ENCODE peak calls at places on chromosomes 7 and 10, in six cellular contexts. O is brain microvascular endothelial cell, U is hepatocyte, Y is AG04450, C is WTC11, W is kidney. V is an unnamed sample.

GRCh38 chr10:126092806-126093205 is 196.4 kb downstream of the FANK1 start:
- DNase-seq in O (no peak), U (no peak), Y (no peak), C (no peak), W (no peak), V (no peak)

GRCh38 chr10:95502377-95502776 is 58.8 kb downstream of the SORBS1 start:
- DNase-seq in O (no peak), U (no peak), Y (no peak), C (no peak), W (no peak), V (no peak)

GRCh38 chr7:143882020-143882610 is 19.9 kb downstream of the TCAF1 start:
- DNase-seq in O (peak), U (peak), Y (no peak), C (peak), W (peak), V (no peak)

GRCh38 chr7:51350195-51350896 is 33.7 kb upstream of the COBL start:
- DNase-seq in O (peak), U (peak), Y (no peak), C (no peak), W (no peak), V (no peak)

GRCh38 chr7:6160191-6160623 is 112.2 kb downstream of the CYTH3 start:
- DNase-seq in O (peak), U (peak), Y (peak), C (peak), W (peak), V (no peak)

GRCh38 chr7:44046321-44047061 is 2.0 kb downstream of the DBNL start:
- DNase-seq in O (no peak), U (no peak), Y (no peak), C (no peak), W (no peak), V (no peak)

GRCh38 chr10:99661370-99661749 is 2.1 kb downstream of the ENTPD7 start:
- DNase-seq in O (peak), U (peak), Y (peak), C (no peak), W (no peak), V (no peak)

GRCh38 chr7:85023066-85023687 is 163.7 kb downstream of the SEMA3D start:
- DNase-seq in O (peak), U (peak), Y (peak), C (no peak), W (no peak), V (no peak)

GRCh38 chr10:29870522-29871044 is 188.8 kb downstream of the JCAD start:
- DNase-seq in O (no peak), U (no peak), Y (no peak), C (no peak), W (no peak), V (no peak)

GRCh38 chr10:104197364-104197763 is 34.8 kb downstream of the CFAP43 start:
- DNase-seq in O (no peak), U (peak), Y (no peak), C (no peak), W (no peak), V (no peak)

GRCh38 chr10:111944331-111944730 is 239.2 kb downstream of the GPAM start:
- DNase-seq in O (no peak), U (no peak), Y (no peak), C (peak), W (peak), V (no peak)

GRCh38 chr10:63071145-63071544 is 62.0 kb upstream of the NRBF2 start:
- DNase-seq in O (no peak), U (no peak), Y (no peak), C (no peak), W (no peak), V (no peak)

GRCh38 chr10:43203491-43204393 is 63.1 kb downstream of the RASGEF1A start:
- DNase-seq in O (no peak), U (peak), Y (no peak), C (peak), W (peak), V (peak)

GRCh38 chr7:5589819-5590595 is 166.4 kb upstream of the TNRC18 start:
- DNase-seq in O (no peak), U (no peak), Y (no peak), C (no peak), W (no peak), V (no peak)

GRCh38 chr7:80967536-80968297 is 48.9 kb upstream of the SEMA3C start:
- DNase-seq in O (no peak), U (no peak), Y (no peak), C (no peak), W (no peak), V (no peak)

GRCh38 chr7:158815471-158816128 is 13.7 kb downstream of the ESYT2 start:
- DNase-seq in O (no peak), U (no peak), Y (no peak), C (no peak), W (no peak), V (no peak)

GRCh38 chr10:75062191-75062849 is 49.1 kb upstream of the SAMD8 start:
- DNase-seq in O (no peak), U (no peak), Y (no peak), C (no peak), W (no peak), V (no peak)

GRCh38 chr10:5659702-5660528 is 6.5 kb downstream of the ASB13 start:
- DNase-seq in O (peak), U (peak), Y (peak), C (no peak), W (peak), V (no peak)

GRCh38 chr10:64091889-64092288 is 570.7 kb downstream of the REEP3 start:
- DNase-seq in O (peak), U (peak), Y (no peak), C (peak), W (no peak), V (no peak)

GRCh38 chr7:142870575-142871259 is 14.8 kb downstream of the TRPV6 start:
- DNase-seq in O (no peak), U (no peak), Y (no peak), C (no peak), W (no peak), V (no peak)

GRCh38 chr7:26784118-26784517 is 80.3 kb downstream of the SKAP2 start:
- DNase-seq in O (no peak), U (no peak), Y (no peak), C (no peak), W (no peak), V (no peak)

GRCh38 chr7:117008849-117009531 is 55.7 kb downstream of the ST7 start:
- DNase-seq in O (peak), U (no peak), Y (no peak), C (no peak), W (no peak), V (no peak)

GRCh38 chr10:117678106-117678505 is 135.6 kb downstream of the EMX2 start:
- DNase-seq in O (peak), U (no peak), Y (no peak), C (no peak), W (no peak), V (no peak)

GRCh38 chr7:82762880-82763279 is 319.3 kb upstream of the CACNA2D1 start:
- DNase-seq in O (no peak), U (no peak), Y (no peak), C (no peak), W (no peak), V (no peak)

GRCh38 chr7:135976312-135977019 is 693 bp downstream of the MTPN start:
- DNase-seq in O (no peak), U (peak), Y (no peak), C (peak), W (no peak), V (no peak)

GRCh38 chr7:74097937-74098614 is 14.5 kb downstream of the LIMK1 start:
- DNase-seq in O (peak), U (peak), Y (peak), C (no peak), W (no peak), V (no peak)

GRCh38 chr10:68194290-68194689 is 37.6 kb downstream of the ATOH7 start:
- DNase-seq in O (no peak), U (no peak), Y (no peak), C (no peak), W (no peak), V (no peak)

GRCh38 chr10:108453166-108453565 is 1288.7 kb upstream of the SORCS1 start:
- DNase-seq in O (no peak), U (no peak), Y (no peak), C (no peak), W (no peak), V (no peak)

GRCh38 chr10:78910886-78911285 is 157.9 kb upstream of the ZMIZ1 start:
- DNase-seq in O (no peak), U (no peak), Y (no peak), C (no peak), W (no peak), V (no peak)

GRCh38 chr7:41869091-41869490 is 166.2 kb upstream of the INHBA start:
- DNase-seq in O (no peak), U (no peak), Y (no peak), C (no peak), W (no peak), V (no peak)

GRCh38 chr7:23335141-23335540 is 36.0 kb downstream of the MALSU1 start:
- DNase-seq in O (no peak), U (no peak), Y (no peak), C (no peak), W (no peak), V (no peak)

GRCh38 chr7:158447206-158448171 is 140.1 kb downstream of the PTPRN2 start:
- DNase-seq in O (no peak), U (no peak), Y (no peak), C (no peak), W (peak), V (no peak)

GRCh38 chr7:39691821-39692220 is 68.4 kb downstream of the RALA start:
- DNase-seq in O (peak), U (no peak), Y (no peak), C (no peak), W (no peak), V (no peak)

GRCh38 chr10:50512214-50512595 is 111.6 kb downstream of the SGMS1 start:
- DNase-seq in O (no peak), U (no peak), Y (no peak), C (no peak), W (no peak), V (no peak)

GRCh38 chr10:121221991-121222390 is 370.8 kb downstream of the WDR11 start:
- DNase-seq in O (no peak), U (no peak), Y (no peak), C (peak), W (no peak), V (no peak)
- TF ChIP-seq CTCF in O (no peak), U (no peak), Y (no peak), C (no peak), W (no peak), V (no peak)

GRCh38 chr7:30352169-30352568 is 67.8 kb downstream of the ZNRF2 start:
- DNase-seq in O (no peak), U (no peak), Y (no peak), C (no peak), W (no peak), V (no peak)
- TF ChIP-seq CTCF in O (no peak), U (no peak), Y (no peak), C (no peak), W (no peak), V (peak)

DNA sequence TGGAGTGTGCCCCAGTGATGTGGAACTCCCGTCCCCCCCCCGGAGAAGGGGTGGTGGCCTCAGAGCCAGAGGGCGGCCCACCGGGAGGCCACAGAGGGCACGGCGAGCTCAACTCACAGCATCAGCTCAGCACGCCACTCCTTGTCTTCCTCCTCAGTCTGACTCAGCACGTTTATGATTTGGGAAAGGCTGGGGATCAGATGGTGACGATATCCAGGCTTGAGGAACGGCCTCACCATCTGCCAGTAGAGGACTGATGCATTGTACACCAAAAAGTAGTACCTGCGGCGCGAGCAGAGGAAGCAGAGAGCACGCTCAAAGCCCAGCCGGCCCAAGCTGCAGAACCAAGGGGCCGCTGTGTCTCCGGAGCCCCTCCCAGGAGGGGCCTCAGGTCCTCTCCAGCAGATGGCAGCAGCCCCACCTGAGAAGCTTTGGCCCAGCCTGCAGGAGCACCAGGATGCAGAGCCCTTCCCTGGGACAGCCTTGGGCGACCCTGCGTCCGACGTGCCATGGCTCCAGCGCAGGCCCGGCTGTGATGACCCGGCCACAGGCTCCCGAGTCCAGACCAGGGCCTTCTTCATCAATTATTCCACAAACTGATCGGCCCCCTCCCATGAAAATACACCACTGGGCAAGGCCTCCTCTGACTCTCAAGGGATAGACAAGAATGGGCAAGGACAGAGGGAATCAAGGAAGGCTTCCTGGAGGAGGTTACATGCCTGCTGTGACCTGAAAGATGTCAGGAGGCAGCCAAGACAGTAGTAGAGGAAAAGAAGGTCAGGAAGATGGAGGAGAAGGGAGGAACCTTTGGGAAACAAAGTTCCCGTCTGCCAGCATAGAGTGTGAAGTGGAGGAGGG is 3.7 kb downstream of the CFAP46 start:
- DNase-seq in O (peak), U (peak), Y (no peak), C (peak), W (peak), V (peak)
- TF ChIP-seq CTCF in O (peak), U (peak), Y (peak), C (no peak), W (no peak), V (no peak)

GRCh38 chr10:61877882-61878281 is 23.6 kb upstream of the ARID5B start:
- DNase-seq in O (no peak), U (no peak), Y (no peak), C (no peak), W (no peak), V (no peak)
- TF ChIP-seq CTCF in O (no peak), U (no peak), Y (no peak), C (no peak), W (no peak), V (no peak)

GRCh38 chr10:72979709-72980108 is 25.1 kb upstream of the PLA2G12B start:
- DNase-seq in O (no peak), U (no peak), Y (no peak), C (no peak), W (no peak), V (no peak)
- TF ChIP-seq CTCF in O (no peak), U (no peak), Y (no peak), C (no peak), W (no peak), V (no peak)